ENCODE peak calls at places on chromosomes 4 and X, in four cellular contexts. O, Q, X and M are unnamed samples.

GRCh38 chrX:124033821-124034220 is 72.3 kb downstream of the STAG2 start:
- DNase-seq in O (no peak), Q (no peak), X (no peak), M (no peak)

GRCh38 chr4:124684301-124684700 is 28.2 kb downstream of the ANKRD50 start:
- DNase-seq in X (no peak), O (peak), Q (no peak), M (no peak)

GRCh38 chrX:118974088-118974907 is at the start of gene LONRF3:
- DNase-seq in Q (peak), O (peak), X (peak), M (peak)

GRCh38 chr4:48334900-48335384 is 6.4 kb upstream of the SLAIN2 start:
- DNase-seq in Q (no peak), X (no peak), O (no peak), M (no peak)

GRCh38 chr4:87179751-87180150 is 40.7 kb downstream of the KLHL8 start:
- DNase-seq in X (no peak), O (no peak), Q (no peak), M (no peak)

GRCh38 chrX:113545040-113545439 is 704.4 kb upstream of the AMOT start:
- DNase-seq in Q (no peak), O (no peak), X (no peak), M (no peak)

GRCh38 chrX:112837531-112837930 is 3.1 kb downstream of the AMOT start:
- DNase-seq in O (no peak), X (no peak), Q (no peak), M (no peak)

GRCh38 chrX:17822351-17822750 is 38.7 kb downstream of the RAI2 start:
- DNase-seq in Q (no peak), O (no peak), X (no peak), M (no peak)

GRCh38 chr4:40311811-40312346 is 23.3 kb upstream of the CHRNA9 start:
- DNase-seq in Q (no peak), O (no peak), X (no peak), M (no peak)

GRCh38 chr4:126106658-126107057 is 791.9 kb downstream of the FAT4 start:
- DNase-seq in Q (no peak), O (no peak), X (no peak), M (no peak)

GRCh38 chr4:161010227-161010626 is 1153.6 kb downstream of the FSTL5 start:
- DNase-seq in O (no peak), X (no peak), Q (no peak), M (no peak)

GRCh38 chrX:84144281-84144680 is 43.7 kb downstream of the RPS6KA6 start:
- DNase-seq in Q (no peak), O (no peak), X (no peak), M (no peak)

GRCh38 chr4:65028592-65028991 is 619.3 kb upstream of the TECRL start:
- DNase-seq in Q (no peak), X (no peak), O (no peak), M (no peak)

GRCh38 chr4:4860381-4860802 is 927 bp downstream of the MSX1 start:
- DNase-seq in Q (no peak), X (peak), O (no peak), M (no peak)

GRCh38 chr4:185874516-185875230 is 62.7 kb upstream of the SORBS2 start:
- DNase-seq in O (peak), X (no peak), Q (no peak), M (no peak)

GRCh38 chr4:76634239-76634638 is 199.2 kb downstream of the SHROOM3 start:
- DNase-seq in X (no peak), Q (no peak), O (peak), M (no peak)

GRCh38 chrX:124208675-124209074 is 123.8 kb upstream of the TEX13D start:
- DNase-seq in X (no peak), Q (no peak), O (no peak), M (no peak)

GRCh38 chrX:65522739-65523372 is 11.7 kb downstream of the LAS1L start:
- DNase-seq in O (no peak), X (no peak), Q (no peak), M (no peak)

GRCh38 chrX:149494844-149495565 is 10.1 kb downstream of the IDS start:
- DNase-seq in Q (peak), X (no peak), O (no peak), M (no peak)

GRCh38 chrX:149491812-149492211 is 13.3 kb downstream of the IDS start:
- DNase-seq in X (no peak), O (no peak), Q (no peak), M (peak)

GRCh38 chrX:149495573-149496071 is 9.5 kb downstream of the IDS start:
- DNase-seq in X (no peak), O (peak), Q (no peak), M (no peak)

GRCh38 chrX:149497054-149497453 is 8.1 kb downstream of the IDS start:
- DNase-seq in Q (no peak), X (no peak), O (no peak), M (no peak)

GRCh38 chrX:149493567-149494562 is 11.2 kb downstream of the IDS start:
- DNase-seq in O (no peak), Q (no peak), X (no peak), M (no peak)
- H3K27ac ChIP-seq in O (no peak), Q (peak), X (no peak), M (no peak)

GRCh38 chrX:68721546-68721945 is 74.1 kb downstream of the STARD8 start:
- DNase-seq in X (no peak), Q (no peak), O (no peak), M (no peak)
- TF ChIP-seq CTCF in X (no peak), Q (no peak), O (no peak), M (no peak)

DNA sequence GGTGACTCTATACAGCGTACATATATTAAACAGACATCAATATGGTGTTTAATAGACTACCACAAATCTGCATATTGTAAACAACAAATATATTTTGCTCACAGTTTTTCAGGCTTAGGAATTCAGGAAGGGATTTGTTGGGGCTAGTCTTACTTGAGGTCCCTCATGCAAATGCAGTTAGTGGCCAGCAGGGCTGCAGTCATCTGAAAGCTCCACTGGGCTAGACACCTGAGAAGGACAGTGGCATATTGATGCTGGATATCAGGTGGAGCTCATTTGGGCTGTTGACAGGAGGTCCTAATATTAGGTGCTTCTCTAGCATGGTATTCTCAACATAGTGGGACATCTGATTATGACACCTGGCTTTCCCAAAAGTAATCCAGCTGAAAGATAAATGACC is 493.8 kb upstream of the PABPC4L start:
- DNase-seq in Q (no peak), X (no peak), O (no peak), M (no peak)
- H3K27ac ChIP-seq in Q (no peak), X (no peak), O (no peak), M (no peak)

GRCh38 chrX:63466690-63467089 is 115.6 kb upstream of the SPIN4 start:
- DNase-seq in Q (no peak), X (no peak), O (no peak), M (no peak)
- TF ChIP-seq CTCF in Q (no peak), X (no peak), O (no peak), M (no peak)

DNA sequence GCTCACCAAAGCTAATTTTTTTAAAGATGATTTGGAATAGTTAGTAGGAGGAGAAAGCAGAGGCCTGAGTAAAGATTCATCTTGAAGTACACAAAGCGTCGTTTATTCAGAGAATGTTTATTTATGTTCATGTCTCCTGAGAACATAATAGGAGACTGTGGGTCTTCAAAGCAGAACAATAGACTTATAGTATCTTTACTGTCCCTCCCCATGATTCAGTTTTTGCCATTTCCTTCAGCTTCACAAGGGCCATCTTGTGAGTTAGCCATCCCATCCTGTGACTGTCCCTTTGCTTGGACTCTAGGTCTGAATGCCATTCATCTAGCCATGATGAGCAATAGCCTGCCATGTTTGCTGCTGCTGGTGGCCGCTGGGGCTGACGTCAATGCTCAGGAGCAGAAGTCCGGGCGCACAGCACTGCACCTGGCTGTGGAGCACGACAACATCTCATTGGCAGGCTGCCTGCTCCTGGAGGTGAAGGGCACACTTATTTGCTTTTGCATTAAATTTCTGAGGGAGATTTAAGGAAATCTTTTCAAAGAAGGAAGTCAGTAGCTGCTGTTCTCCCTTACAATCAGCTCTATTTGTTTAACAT is 105.8 kb downstream of the NFKB1 start:
- DNase-seq in O (no peak), X (no peak), Q (no peak), M (no peak)
- H3K27ac ChIP-seq in O (no peak), X (no peak), Q (no peak), M (no peak)

DNA sequence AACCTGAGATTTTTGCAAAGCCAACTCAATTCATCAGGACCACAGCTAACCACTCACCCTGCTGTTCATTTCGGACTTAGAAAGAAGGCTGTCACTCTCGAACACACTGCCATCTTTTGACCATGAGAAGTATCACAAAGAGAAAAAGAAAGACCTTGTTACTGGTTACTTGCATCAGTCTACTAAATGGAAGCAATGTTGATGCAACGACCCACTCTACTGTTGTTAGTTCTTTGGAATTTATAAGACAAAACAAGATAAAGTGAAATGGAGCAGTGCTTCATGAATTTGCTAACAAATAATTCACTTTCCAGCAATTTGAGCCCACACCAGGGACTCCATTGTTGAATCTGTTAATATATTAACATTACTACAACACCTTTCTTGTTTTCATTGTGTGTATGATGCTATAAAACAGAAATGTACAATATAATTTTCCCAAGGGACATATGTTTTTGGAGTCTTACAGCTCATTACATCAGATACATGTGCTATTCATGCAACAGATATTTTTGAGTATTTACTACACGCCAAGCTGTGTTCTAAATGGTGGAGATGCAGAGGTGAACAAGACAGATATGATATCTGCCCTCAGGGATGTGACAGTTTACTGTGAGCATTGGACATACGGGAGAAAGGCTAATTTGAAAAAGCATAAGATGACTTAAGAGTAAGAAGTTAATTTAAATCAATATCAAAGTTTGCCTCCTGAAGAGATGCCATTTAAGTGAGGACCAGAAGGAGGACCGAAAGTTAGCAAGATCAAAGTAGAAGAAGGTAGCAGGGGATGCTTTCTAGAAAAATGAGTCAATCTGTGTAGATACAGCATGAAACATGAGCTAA is 87.2 kb downstream of the AREG start:
- DNase-seq in X (no peak), Q (no peak), O (peak), M (peak)
- TF ChIP-seq CTCF in X (peak), Q (peak), O (peak), M (peak)

DNA sequence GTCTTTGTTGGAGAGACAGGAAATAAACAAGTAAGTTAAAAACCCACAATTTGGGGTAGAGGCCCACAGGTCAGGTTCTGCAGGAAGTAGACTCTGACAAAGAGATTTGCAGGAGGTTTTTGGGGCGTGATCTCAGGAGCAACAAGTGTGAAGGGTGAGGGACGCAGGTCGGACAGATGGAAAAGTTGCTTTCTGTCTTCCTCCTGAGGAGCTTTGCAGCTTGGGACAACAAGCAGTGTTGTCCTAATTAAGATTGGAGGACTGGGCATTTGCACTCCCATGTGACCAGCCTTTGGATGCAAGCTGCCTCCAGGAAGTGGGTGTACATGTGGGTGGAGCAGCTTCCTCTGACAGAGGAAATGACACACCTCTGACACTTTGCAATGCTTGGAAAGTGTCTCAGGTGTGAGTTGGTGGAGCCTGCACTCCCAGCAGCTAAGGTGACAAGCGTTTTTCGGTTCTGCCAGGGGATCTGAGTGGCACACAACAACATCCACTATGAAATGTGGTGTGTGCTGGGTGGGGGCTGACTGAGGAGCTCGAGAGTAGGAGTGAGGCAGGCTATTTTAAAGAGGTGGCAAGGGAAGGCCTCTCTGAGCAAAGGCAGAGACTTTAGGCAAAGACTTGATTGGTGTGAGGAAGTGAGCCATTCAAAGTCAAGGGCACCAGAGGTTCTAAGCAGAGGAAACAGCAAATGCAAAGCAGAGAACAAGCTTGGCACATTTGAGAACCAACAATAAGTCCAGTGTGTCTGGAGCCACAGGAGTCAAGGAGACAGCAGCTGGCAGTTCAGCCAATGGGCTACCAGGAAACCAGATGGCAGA is 339.8 kb upstream of the GATB start:
- DNase-seq in X (no peak), O (peak), Q (no peak), M (no peak)
- H3K27ac ChIP-seq in X (no peak), O (peak), Q (no peak), M (peak)

DNA sequence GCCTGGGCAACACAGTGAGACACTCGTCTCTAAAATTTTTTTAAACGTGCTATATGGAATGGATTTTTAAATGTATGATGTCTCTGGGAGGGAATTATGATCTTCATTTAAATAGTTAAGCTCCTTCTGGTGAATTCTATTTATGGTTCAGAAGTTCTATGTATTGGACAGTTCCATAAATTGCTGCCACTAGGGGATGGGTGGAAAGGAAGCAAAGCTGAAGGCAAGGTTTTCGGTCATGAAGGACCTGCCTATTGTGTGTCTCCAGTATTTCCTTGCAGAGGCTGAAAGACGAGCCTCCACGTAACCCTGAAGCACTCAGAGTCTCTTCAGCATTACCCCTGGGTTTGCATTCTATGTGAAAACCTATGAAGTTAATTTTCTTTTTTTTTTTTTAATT is 451.5 kb upstream of the FAT1 start:
- DNase-seq in X (no peak), Q (no peak), O (no peak), M (no peak)
- TF ChIP-seq CTCF in X (no peak), Q (no peak), O (no peak), M (peak)

GRCh38 chr4:150578745-150579470 is 3.0 kb upstream of the MAB21L2 start:
- DNase-seq in O (no peak), Q (no peak), X (no peak), M (no peak)

GRCh38 chr4:150579591-150580234 is 2.2 kb upstream of the MAB21L2 start:
- DNase-seq in Q (no peak), X (peak), O (no peak), M (no peak)

GRCh38 chr4:150581611-150582010 is 340 bp upstream of the MAB21L2 start:
- DNase-seq in O (no peak), X (no peak), Q (no peak), M (peak)

GRCh38 chr4:150581206-150581605 is 745 bp upstream of the MAB21L2 start:
- DNase-seq in X (no peak), O (no peak), Q (no peak), M (no peak)

DNA sequence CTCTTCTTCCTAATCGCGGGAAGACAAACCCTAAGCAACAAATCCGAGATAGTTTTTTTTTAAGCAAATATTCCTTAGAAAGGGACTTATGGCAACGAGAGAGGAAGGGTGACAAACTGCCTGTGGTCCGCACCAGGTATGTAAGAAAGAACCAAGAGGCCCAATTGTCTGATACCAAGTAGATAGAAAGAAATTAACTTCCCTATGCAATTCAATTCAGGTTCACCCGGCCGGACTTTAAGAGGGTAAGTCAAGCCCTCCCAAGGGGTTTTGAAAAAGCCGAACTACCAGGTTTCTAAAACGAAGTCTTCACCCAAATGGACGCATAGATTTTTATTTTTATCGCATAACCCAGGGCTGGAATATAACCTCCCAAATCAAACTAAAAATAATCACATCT is 1.7 kb upstream of the MAB21L2 start:
- DNase-seq in Q (no peak), O (no peak), X (no peak), M (no peak)
- H3K27ac ChIP-seq in Q (no peak), O (no peak), X (no peak), M (peak)

GRCh38 chr4:164997324-164997723 is 19.9 kb upstream of the TRIM61 start:
- DNase-seq in X (no peak), Q (no peak), O (peak), M (peak)
- TF ChIP-seq CTCF in X (no peak), Q (no peak), O (no peak), M (no peak)